ENCODE peak calls at places on chromosomes 2 and 18, in five cellular contexts. M is NCI-H748 treated with DMSO at 0.1 percent for 48 hours, U is AG08396, V is IMR-90, Z is NCI-H345. E is an unnamed sample.

GRCh38 chr2:53257287-53257686 is 510.3 kb upstream of the CHAC2 start:
- DNase-seq in M (no peak), U (no peak), V (no peak), Z (no peak), E (no peak)

GRCh38 chr2:235162544-235163197 is 210.9 kb downstream of the SH3BP4 start:
- DNase-seq in M (no peak), U (no peak), V (peak), Z (no peak), E (no peak)

GRCh38 chr2:215577356-215577755 is 141.5 kb upstream of the FN1 start:
- DNase-seq in M (no peak), U (no peak), V (peak), Z (no peak), E (peak)

GRCh38 chr2:109453596-109453995 is 160.2 kb downstream of the SEPTIN10 start:
- DNase-seq in M (no peak), U (no peak), V (no peak), Z (no peak), E (no peak)

GRCh38 chr18:59566507-59566906 is 130.7 kb downstream of the CCBE1 start:
- DNase-seq in M (no peak), U (no peak), V (peak), Z (no peak), E (peak)

GRCh38 chr18:62536005-62536404 is 13.2 kb downstream of the ZCCHC2 start:
- DNase-seq in M (no peak), U (no peak), V (no peak), Z (no peak), E (no peak)

GRCh38 chr18:38487521-38487920 is 921.9 kb upstream of the CELF4 start:
- DNase-seq in M (no peak), U (no peak), V (no peak), Z (no peak), E (no peak)

GRCh38 chr2:223041527-223042109 is 10.4 kb upstream of the KCNE4 start:
- DNase-seq in M (no peak), U (peak), V (peak), Z (peak), E (peak)

GRCh38 chr2:1743396-1744150 is 742 bp downstream of the PXDN start:
- DNase-seq in M (no peak), U (peak), V (peak), Z (peak), E (peak)

GRCh38 chr2:24950100-24950499 is 21.7 kb downstream of the DNAJC27 start:
- DNase-seq in M (no peak), U (no peak), V (no peak), Z (no peak), E (no peak)

GRCh38 chr2:226828164-226828563 is 7.7 kb upstream of the RHBDD1 start:
- DNase-seq in M (no peak), U (no peak), V (peak), Z (no peak), E (no peak)

GRCh38 chr18:13604751-13605150 is 121.6 kb downstream of the FAM210A start:
- DNase-seq in M (no peak), U (no peak), V (no peak), Z (no peak), E (no peak)

GRCh38 chr2:74915743-74916142 is 42.7 kb upstream of the POLE4 start:
- DNase-seq in M (no peak), U (no peak), V (peak), Z (no peak), E (peak)